ENCODE peak calls at places on chromosomes 2 and 18, in four cellular contexts. T is H1, B is HepG2, W is GM12878. Z is an unnamed sample.
A peak's percentile ranks its signal among the peaks of the same experiment; 100 is the strongest.

GRCh38 chr2:232376260-232376659 is 2.3 kb upstream of the ALPP start:
- DNase-seq in B (no peak), T (no peak), W (no peak), Z (no peak)

GRCh38 chr2:17583166-17583565 is 42.7 kb downstream of the VSNL1 start:
- DNase-seq in B (no peak), T (no peak), W (no peak), Z (no peak)

GRCh38 chr2:47520825-47521665 is 118.1 kb downstream of the MSH2 start:
- DNase-seq in T (no peak), W (peak; percentile 28), B (no peak), Z (no peak)

GRCh38 chr2:30271300-30271699 is 40.0 kb downstream of the LBH start:
- DNase-seq in W (no peak), T (no peak), B (no peak), Z (peak; percentile 32)

GRCh38 chr18:31516432-31516831 is 18.5 kb downstream of the DSG2 start:
- DNase-seq in W (no peak), T (no peak), B (no peak), Z (no peak)

GRCh38 chr2:735670-736218 is 58.5 kb upstream of the TMEM18 start:
- DNase-seq in W (no peak), T (no peak), B (no peak), Z (no peak)

GRCh38 chr18:22952525-22952924 is 19.4 kb downstream of the RBBP8 start:
- DNase-seq in W (no peak), B (no peak), T (no peak), Z (no peak)

GRCh38 chr2:88227446-88227845 is 57.3 kb downstream of the THNSL2 start:
- DNase-seq in T (no peak), W (no peak), B (no peak), Z (no peak)

GRCh38 chr2:68435605-68436004 is 31.5 kb downstream of the FBXO48 start:
- DNase-seq in T (no peak), B (no peak), W (no peak), Z (no peak)

GRCh38 chr2:95709831-95710230 is 118.0 kb downstream of the TRIM43 start:
- DNase-seq in B (no peak), W (no peak), T (no peak), Z (no peak)

GRCh38 chr2:212832211-212833195 is 293.9 kb upstream of the ERBB4 start:
- DNase-seq in W (no peak), T (no peak), B (no peak), Z (no peak)

GRCh38 chr2:112056626-112056987 is 1.5 kb downstream of the TMEM87B start:
- DNase-seq in W (no peak), B (no peak), T (no peak), Z (no peak)

GRCh38 chr2:229942671-229943070 is 20.4 kb downstream of the FBXO36 start:
- DNase-seq in B (no peak), T (no peak), W (no peak), Z (no peak)

GRCh38 chr2:128410758-128411215 is 92.1 kb upstream of the HS6ST1 start:
- DNase-seq in T (no peak), B (no peak), W (no peak), Z (no peak)

GRCh38 chr2:172635548-172635947 is 79.7 kb downstream of the PDK1 start:
- DNase-seq in W (no peak), T (no peak), B (no peak), Z (no peak)

GRCh38 chr2:7430869-7431641 is 513.8 kb downstream of the RNF144A start:
- DNase-seq in W (no peak), B (no peak), T (peak; percentile 53), Z (no peak)

GRCh38 chr2:230449901-230450467 is 34.0 kb downstream of the SP100 start:
- DNase-seq in T (no peak), B (no peak), W (no peak), Z (no peak)

GRCh38 chr2:3470856-3471737 is 48.2 kb downstream of the ADI1 start:
- DNase-seq in B (no peak), T (no peak), W (no peak), Z (no peak)

GRCh38 chr2:115908731-115909130 is 1466.3 kb downstream of the DPP10 start:
- DNase-seq in T (no peak), B (no peak), W (no peak), Z (no peak)

GRCh38 chr2:115910270-115910669 is 1467.8 kb downstream of the DPP10 start:
- DNase-seq in T (no peak), W (no peak), B (no peak), Z (no peak)
- TF ChIP-seq KDM1A in T (no peak), W (no peak), B (no peak), Z (no peak)

GRCh38 chr2:148303166-148303565 is 282.3 kb downstream of the MBD5 start:
- DNase-seq in B (no peak), W (no peak), T (peak; percentile 9), Z (no peak)
- TF ChIP-seq ATF2 in B (no peak), W (no peak), T (no peak), Z (no peak)

DNA sequence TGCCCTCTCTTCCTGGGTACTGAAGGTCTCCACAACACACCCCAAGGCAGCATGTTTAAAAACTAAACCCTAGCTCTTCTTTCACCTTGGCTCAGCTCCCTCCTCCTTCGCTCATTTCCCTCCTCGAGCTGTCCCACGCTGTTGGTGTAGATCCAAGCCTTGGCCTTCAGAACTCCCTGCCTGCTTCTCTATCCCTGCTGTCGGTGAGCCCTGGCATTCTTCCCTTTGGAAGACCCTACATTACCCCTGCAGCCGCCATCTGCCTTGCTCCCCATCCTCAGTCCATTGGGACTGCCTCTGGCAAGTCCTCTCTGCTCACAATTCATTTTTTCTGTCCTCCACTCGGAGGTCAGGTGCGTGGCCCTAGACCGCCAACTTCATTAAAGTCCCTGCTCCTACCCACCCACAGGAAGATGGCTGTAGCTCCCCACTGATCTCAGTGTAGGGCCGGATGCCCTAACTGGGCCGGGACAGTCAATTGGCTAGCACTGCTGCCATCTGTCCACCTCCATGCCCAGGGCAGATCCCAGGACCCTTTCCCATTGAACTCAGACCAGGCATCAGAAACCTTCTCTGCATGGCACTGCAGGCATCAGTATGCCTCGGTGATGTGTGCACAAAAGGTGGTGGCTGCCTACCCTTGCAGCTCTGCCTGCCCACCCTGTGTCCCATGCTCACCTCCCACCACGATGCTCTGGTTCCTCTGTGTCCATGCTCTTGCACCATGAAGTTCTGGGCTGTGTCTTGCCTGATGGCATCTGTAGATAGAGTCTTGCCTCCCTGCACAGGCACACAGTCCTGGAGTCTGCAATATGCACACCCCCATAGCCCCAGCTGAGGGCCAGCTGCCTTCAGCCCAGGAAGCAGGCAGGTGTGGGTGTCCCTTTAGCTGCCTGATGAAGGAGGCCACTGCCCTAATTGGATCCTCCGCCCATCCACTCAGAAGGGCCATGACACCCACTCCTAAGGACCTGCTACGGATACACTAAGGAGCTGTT is 5.7 kb downstream of the AMER3 start:
- DNase-seq in W (no peak), T (no peak), B (no peak), Z (no peak)
- TF ChIP-seq KDM1A in W (no peak), T (no peak), B (no peak), Z (no peak)

GRCh38 chr18:10295751-10296150 is 158.7 kb upstream of the APCDD1 start:
- DNase-seq in T (no peak), W (no peak), B (no peak), Z (no peak)
- TF ChIP-seq ATF2 in T (no peak), W (no peak), B (no peak), Z (no peak)

GRCh38 chr2:176177580-176178270 is 10.7 kb upstream of the HOXD1 start:
- DNase-seq in B (no peak), T (no peak), W (no peak), Z (no peak)
- TF ChIP-seq KDM1A in B (no peak), T (no peak), W (no peak), Z (no peak)

DNA sequence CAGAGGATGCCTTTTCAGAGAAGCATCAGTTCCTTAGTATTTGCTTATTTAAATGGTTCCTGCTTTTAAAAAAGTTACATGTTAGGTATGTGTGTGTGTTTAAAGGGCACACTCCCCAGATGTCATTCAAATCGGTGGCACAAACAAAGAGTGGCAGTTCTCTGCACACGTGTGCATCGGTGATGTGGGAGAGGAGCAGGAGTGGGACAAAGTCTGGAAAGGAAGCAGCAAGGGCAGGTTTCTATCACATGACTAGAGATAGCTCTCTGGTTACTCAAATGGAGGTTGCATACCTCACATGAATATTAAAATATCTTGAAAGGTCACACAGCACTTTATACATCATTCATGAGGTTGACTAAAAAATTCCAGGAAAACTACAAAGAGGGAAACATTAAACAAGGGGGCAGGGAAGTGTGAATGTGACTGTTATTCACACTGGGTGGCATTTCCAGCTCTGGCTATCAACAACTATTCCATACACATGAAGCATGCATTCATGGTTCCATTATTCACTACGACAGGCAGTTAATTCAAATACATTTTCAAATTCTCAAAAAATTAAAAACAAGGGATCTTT is 64.7 kb downstream of the SEPTIN10 start:
- DNase-seq in T (no peak), B (no peak), W (no peak), Z (no peak)
- TF ChIP-seq ATF2 in T (no peak), B (no peak), W (no peak), Z (no peak)

DNA sequence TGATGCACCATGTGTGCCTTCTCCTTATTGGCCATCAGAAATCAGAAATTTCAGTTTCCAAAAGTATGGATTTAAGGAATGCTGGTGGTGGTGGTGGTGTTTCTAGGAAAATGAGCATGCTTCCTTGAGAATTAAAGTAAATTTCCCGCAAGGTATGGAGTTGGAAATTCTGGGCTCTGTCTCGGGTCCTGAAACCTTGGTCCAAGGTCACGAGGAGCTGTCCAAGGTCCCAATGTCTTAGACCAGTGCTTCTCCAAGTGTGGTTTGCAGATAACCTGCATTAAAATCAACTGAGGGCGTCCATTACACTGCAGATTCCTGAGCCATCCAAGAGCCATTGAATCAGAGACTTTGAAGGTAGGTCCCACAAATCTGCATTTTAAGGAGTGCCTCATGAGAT is 210.9 kb upstream of the PKDCC start:
- DNase-seq in W (no peak), B (no peak), T (peak; percentile 13), Z (peak; percentile 59)
- TF ChIP-seq KDM1A in W (no peak), B (no peak), T (no peak), Z (no peak)

DNA sequence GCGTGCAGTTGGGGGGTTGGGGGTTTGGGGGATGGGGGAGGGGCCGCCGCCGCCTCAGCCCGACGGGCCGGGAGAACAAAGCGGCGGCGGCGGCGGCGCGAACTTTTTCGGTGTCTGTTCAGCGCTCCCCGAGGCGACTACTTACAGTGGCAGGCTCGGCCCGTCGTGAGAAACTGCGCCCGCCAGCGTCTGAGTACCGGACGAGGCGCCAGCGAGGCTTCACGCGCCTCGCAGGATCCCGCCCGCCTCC is 172 bp downstream of the PRKD3 start:
- DNase-seq in W (no peak), T (no peak), B (peak; percentile 61), Z (no peak)
- TF ChIP-seq ATF2 in W (no peak), T (no peak), B (no peak), Z (no peak)

GRCh38 chr18:38174173-38174572 is 608.6 kb upstream of the CELF4 start:
- DNase-seq in T (no peak), W (no peak), B (no peak), Z (no peak)
- TF ChIP-seq KDM1A in T (no peak), W (no peak), B (no peak), Z (no peak)

DNA sequence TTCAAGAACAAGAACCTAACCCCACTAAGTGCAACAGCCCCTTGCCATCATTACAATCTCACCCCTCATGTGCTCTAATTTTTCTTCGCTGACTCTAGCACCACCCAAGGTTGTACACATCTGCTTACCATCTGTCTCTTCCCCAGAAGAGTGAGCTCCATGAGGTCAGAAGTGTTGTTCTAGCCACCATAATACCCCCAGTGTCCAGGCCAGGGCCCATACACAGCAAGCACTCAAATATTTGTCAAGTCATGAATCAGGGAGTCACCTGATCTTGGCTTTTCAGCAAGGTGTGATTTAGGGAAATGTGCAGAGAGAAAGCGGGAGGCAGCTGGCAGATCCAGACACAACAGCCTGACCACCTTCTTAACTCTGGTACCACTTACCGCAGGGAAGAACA is 5.7 kb downstream of the ERCC3 start:
- DNase-seq in B (no peak), T (no peak), W (no peak), Z (no peak)
- TF ChIP-seq ATF2 in B (no peak), T (no peak), W (no peak), Z (no peak)

Z was measured in K562.